ENCODE peak calls at places on chromosomes 6 and 20, in four cellular contexts. Z is prostate gland, J is K562, G is heart left ventricle. T is an unnamed sample.

GRCh38 chr6:20263059-20263458 is 50.8 kb upstream of the MBOAT1 start:
- DNase-seq in J (no peak), G (no peak), Z (no peak), T (no peak)

GRCh38 chr6:16367584-16367970 is 129.2 kb downstream of the GMPR start:
- DNase-seq in Z (no peak), G (no peak), J (no peak), T (no peak)

GRCh38 chr6:104326173-104327001 is 533.3 kb downstream of the HACE1 start:
- DNase-seq in G (no peak), Z (no peak), J (peak; percentile 29), T (peak; percentile 14)

GRCh38 chr20:52033313-52033712 is 158.3 kb downstream of the ZFP64 start:
- DNase-seq in Z (no peak), J (no peak), G (no peak), T (peak; percentile 55)

GRCh38 chr20:45067558-45067957 is 33.4 kb downstream of the KCNS1 start:
- DNase-seq in Z (no peak), G (no peak), J (no peak), T (no peak)

GRCh38 chr6:170184324-170184723 is 106.6 kb downstream of the DLL1 start:
- DNase-seq in J (no peak), Z (no peak), G (no peak), T (no peak)

GRCh38 chr6:142459267-142459666 is 157.5 kb downstream of the ADGRG6 start:
- DNase-seq in Z (no peak), J (no peak), G (no peak), T (no peak)

GRCh38 chr6:113742342-113742741 is 114.8 kb upstream of the MARCKS start:
- DNase-seq in Z (no peak), G (no peak), J (no peak), T (no peak)

GRCh38 chr20:50169329-50169823 is 15.9 kb upstream of the PEDS1 start:
- DNase-seq in G (peak; percentile 74), J (peak; percentile 87), Z (peak; percentile 81), T (peak; percentile 90)

GRCh38 chr6:27237089-27237723 is 10.3 kb upstream of the PRSS16 start:
- DNase-seq in J (peak; percentile 91), Z (no peak), G (no peak), T (no peak)

GRCh38 chr20:56715902-56716519 is 86.9 kb downstream of the TFAP2C start:
- DNase-seq in J (no peak), Z (no peak), G (no peak), T (no peak)
- H3K4me1 ChIP-seq in J (no peaks in the 10 kb centered on the region), Z (no peaks in the 10 kb centered on the region), G (no peaks in the 10 kb centered on the region), T (peaks cover 13% of the 10 kb centered on the region)

GRCh38 chr6:116012966-116013365 is 47.7 kb downstream of the FRK start:
- DNase-seq in G (no peak), J (no peak), Z (no peak), T (no peak)

GRCh38 chr6:116010400-116011095 is 50.1 kb downstream of the FRK start:
- DNase-seq in Z (peak; percentile 74), J (peak; percentile 77), G (peak; percentile 73), T (peak; percentile 69)

GRCh38 chr6:116011520-116011919 is 49.2 kb downstream of the FRK start:
- DNase-seq in G (no peak), J (no peak), Z (no peak), T (no peak)

GRCh38 chr6:116012471-116012949 is 48.2 kb downstream of the FRK start:
- DNase-seq in Z (no peak), G (no peak), J (no peak), T (no peak)

GRCh38 chr6:116011096-116011401 is 49.6 kb downstream of the FRK start:
- DNase-seq in J (no peak), Z (no peak), G (no peak), T (no peak)
- TF ChIP-seq CTCF in J (no peak), Z (no peak), G (no peak), T (no peak)

GRCh38 chr20:35709269-35709668 is 10.1 kb downstream of the ROMO1 start:
- DNase-seq in J (no peak), Z (no peak), G (no peak), T (no peak)
- H3K36me3 ChIP-seq in J (peaks cover 97% of the 10 kb centered on the region), Z (peaks cover 6% of the 10 kb centered on the region), G (peaks cover 100% of the 10 kb centered on the region), T (peaks cover 13% of the 10 kb centered on the region)

DNA sequence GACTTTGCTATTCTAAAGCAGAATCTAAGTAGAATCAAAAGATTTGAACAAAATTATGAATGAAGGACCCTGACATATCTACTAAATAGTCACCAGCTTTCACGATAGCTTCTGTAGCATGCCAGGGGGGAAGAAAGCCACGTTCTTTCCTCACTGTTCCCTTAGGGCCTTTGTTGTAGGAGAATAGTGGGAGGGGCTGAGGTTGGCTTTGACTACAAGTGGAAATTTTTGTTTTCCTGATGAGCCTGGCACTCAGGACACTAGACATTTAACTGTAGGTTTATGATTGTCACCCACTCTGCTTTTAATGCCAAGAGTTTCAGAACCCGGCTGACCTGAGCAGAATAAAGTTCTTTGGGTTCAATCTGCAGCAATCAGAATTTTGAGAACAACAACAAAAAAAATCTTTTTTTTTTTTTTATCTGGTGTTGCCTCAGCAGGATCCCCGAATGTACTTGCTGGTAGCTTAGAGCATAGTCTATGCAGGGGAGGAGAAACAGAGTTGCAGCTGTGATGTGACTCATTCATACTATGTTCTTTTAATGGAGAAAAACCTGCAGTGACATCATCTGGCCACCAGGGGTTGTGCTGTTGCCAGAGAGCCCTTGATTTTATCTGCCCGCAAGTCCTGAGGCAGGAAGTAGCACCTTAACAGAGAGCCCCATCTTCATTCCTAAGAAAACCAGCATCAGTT is 38.5 kb downstream of the TPD52L1 start:
- DNase-seq in G (peak; percentile 63), J (peak; percentile 88), Z (peak; percentile 28), T (peak; percentile 66)
- H3K4me1 ChIP-seq in G (peaks cover 40% of the 10 kb centered on the region), J (peaks cover 46% of the 10 kb centered on the region), Z (peaks cover 4% of the 10 kb centered on the region), T (peaks cover 17% of the 10 kb centered on the region)

GRCh38 chr6:110098511-110099116 is 80.9 kb downstream of the WASF1 start:
- DNase-seq in G (no peak), J (peak; percentile 1), Z (peak; percentile 66), T (no peak)
- TF ChIP-seq CTCF in G (no peak), J (no peak), Z (no peak), T (no peak)

GRCh38 chr6:133787859-133788505 is 100.9 kb upstream of the TCF21 start:
- DNase-seq in G (no peak), Z (no peak), J (no peak), T (no peak)

GRCh38 chr6:133787122-133787521 is 101.8 kb upstream of the TCF21 start:
- DNase-seq in J (no peak), G (no peak), Z (no peak), T (no peak)

GRCh38 chr6:133788556-133788955 is 100.4 kb upstream of the TCF21 start:
- DNase-seq in G (no peak), J (no peak), Z (no peak), T (no peak)
- H3K36me3 ChIP-seq in G (no peaks in the 10 kb centered on the region), J (no peaks in the 10 kb centered on the region), Z (no peaks in the 10 kb centered on the region), T (no peaks in the 10 kb centered on the region)

GRCh38 chr6:116404706-116405105 is 34.0 kb downstream of the DSE start:
- DNase-seq in J (no peak), G (no peak), Z (no peak), T (no peak)

GRCh38 chr6:116405663-116406329 is 35.0 kb downstream of the DSE start:
- DNase-seq in Z (no peak), J (peak; percentile 47), G (no peak), T (no peak)

GRCh38 chr6:116402108-116402507 is 31.4 kb downstream of the DSE start:
- DNase-seq in G (no peak), Z (no peak), J (no peak), T (no peak)

GRCh38 chr6:116405147-116405546 is 34.4 kb downstream of the DSE start:
- DNase-seq in J (no peak), Z (no peak), G (no peak), T (no peak)

DNA sequence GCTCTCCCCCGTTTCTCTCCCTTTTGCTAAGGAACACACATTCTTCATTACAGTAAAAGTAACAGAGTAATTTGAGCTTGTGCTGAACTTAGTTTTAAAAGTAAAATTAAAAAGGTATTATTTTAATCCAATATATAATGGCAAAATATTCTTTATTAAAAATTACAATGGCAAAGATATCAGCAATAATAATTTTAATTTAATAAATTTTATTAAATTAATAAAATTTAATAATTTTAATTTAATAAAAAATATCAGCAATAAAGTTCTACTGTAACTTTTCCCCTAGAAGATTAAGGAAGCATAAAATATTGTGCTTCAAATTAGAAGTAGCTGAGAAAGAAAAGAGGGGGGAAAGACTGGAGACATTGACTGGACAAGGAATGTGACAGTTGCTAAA is 32.5 kb downstream of the DSE start:
- DNase-seq in Z (no peak), J (no peak), G (no peak), T (no peak)
- H3K4me1 ChIP-seq in Z (peaks cover under 1% of the 10 kb centered on the region), J (peaks cover 9% of the 10 kb centered on the region), G (peaks cover 20% of the 10 kb centered on the region), T (peaks cover 3% of the 10 kb centered on the region)

GRCh38 chr6:135759831-135760230 is 91.7 kb upstream of the PDE7B start:
- DNase-seq in G (no peak), J (peak; percentile 22), Z (no peak), T (no peak)
- TF ChIP-seq CTCF in G (no peak), J (peak; percentile 48), Z (no peak), T (no peak)

DNA sequence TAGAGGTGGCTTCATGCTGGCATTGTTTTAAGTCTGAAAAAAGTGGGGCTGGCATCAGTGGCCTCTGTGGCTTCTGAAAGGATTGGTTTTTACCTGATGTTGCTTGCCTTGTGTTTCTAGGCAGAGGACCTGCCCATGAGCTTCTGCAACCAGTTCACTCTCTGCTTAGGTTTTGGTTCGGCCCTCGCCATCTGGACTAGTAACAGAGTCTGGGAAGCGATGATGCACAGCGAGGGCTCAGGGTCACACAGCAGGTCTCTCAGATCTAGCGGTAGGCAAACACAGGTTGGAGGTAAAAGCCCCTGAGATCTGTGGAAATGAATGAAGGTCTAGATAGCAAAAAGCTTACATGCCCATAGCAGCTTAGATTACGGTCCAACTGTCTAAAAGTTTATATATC is 6.8 kb upstream of the RBL1 start:
- DNase-seq in Z (no peak), G (no peak), J (no peak), T (peak; percentile 36)
- H3K36me3 ChIP-seq in Z (no peaks in the 10 kb centered on the region), G (no peaks in the 10 kb centered on the region), J (no peaks in the 10 kb centered on the region), T (no peaks in the 10 kb centered on the region)